ENCODE peak calls at places on chromosome 6, in eight cellular contexts. D, G, Q, I, N, L, M and H are unnamed samples.

GRCh38 chr6:53896237-53896636 is 101.4 kb downstream of the LRRC1 start:
- DNase-seq in D (no peak), G (no peak), Q (no peak), I (no peak), N (peak; percentile 18), L (peak; percentile 24), M (no peak), H (no peak)

GRCh38 chr6:116429111-116429510 is 32.1 kb upstream of the CALHM6 start:
- DNase-seq in D (no peak), G (no peak), Q (no peak), I (no peak), N (no peak), L (no peak), M (no peak), H (no peak)

GRCh38 chr6:33075568-33076405 is at the start of gene HLA-DPB1:
- DNase-seq in D (peak; percentile 84), G (peak; percentile 61), Q (peak; percentile 59), I (peak; percentile 52), N (peak; percentile 79), L (peak; percentile 50), M (peak; percentile 90), H (peak; percentile 40)

GRCh38 chr6:26327450-26328264 is 37.3 kb upstream of the BTN3A2 start:
- DNase-seq in D (no peak), G (peak; percentile 86), Q (peak; percentile 70), I (peak; percentile 89), N (peak; percentile 68), L (peak; percentile 83), M (peak; percentile 68), H (peak; percentile 83)

GRCh38 chr6:15511248-15512125 is 151.3 kb downstream of the DTNBP1 start:
- DNase-seq in D (no peak), G (no peak), Q (no peak), I (no peak), N (no peak), L (no peak), M (no peak), H (no peak)

GRCh38 chr6:391559-392440 is at the start of gene IRF4:
- DNase-seq in D (peak; percentile 88), G (no peak), Q (no peak), I (no peak), N (peak; percentile 28), L (peak; percentile 72), M (peak; percentile 84), H (peak; percentile 73)

GRCh38 chr6:30847421-30847970 is 36.8 kb upstream of the DDR1 start:
- DNase-seq in D (no peak), G (no peak), Q (no peak), I (no peak), N (no peak), L (peak; percentile 70), M (no peak), H (no peak)

GRCh38 chr6:26056583-26057350 is 30.5 kb upstream of the HFE start:
- DNase-seq in D (peak; percentile 32), G (peak; percentile 37), Q (peak; percentile 48), I (no peak), N (peak; percentile 48), L (peak; percentile 44), M (peak; percentile 73), H (peak; percentile 56)

GRCh38 chr6:7262746-7263335 is 50.2 kb downstream of the SSR1 start:
- DNase-seq in D (no peak), G (no peak), Q (no peak), I (no peak), N (no peak), L (no peak), M (no peak), H (no peak)

GRCh38 chr6:16749516-16750485 is 11.5 kb downstream of the ATXN1 start:
- DNase-seq in D (no peak), G (no peak), Q (peak; percentile 81), I (no peak), N (no peak), L (no peak), M (no peak), H (no peak)

GRCh38 chr6:16754274-16754673 is 7.0 kb downstream of the ATXN1 start:
- DNase-seq in D (no peak), G (no peak), Q (no peak), I (no peak), N (no peak), L (no peak), M (no peak), H (no peak)

GRCh38 chr6:16752206-16752867 is 8.9 kb downstream of the ATXN1 start:
- DNase-seq in D (no peak), G (peak; percentile 63), Q (peak; percentile 94), I (no peak), N (peak; percentile 98), L (no peak), M (no peak), H (no peak)

GRCh38 chr6:16750566-16750965 is 10.7 kb downstream of the ATXN1 start:
- DNase-seq in D (no peak), G (no peak), Q (no peak), I (no peak), N (no peak), L (no peak), M (no peak), H (no peak)

DNA sequence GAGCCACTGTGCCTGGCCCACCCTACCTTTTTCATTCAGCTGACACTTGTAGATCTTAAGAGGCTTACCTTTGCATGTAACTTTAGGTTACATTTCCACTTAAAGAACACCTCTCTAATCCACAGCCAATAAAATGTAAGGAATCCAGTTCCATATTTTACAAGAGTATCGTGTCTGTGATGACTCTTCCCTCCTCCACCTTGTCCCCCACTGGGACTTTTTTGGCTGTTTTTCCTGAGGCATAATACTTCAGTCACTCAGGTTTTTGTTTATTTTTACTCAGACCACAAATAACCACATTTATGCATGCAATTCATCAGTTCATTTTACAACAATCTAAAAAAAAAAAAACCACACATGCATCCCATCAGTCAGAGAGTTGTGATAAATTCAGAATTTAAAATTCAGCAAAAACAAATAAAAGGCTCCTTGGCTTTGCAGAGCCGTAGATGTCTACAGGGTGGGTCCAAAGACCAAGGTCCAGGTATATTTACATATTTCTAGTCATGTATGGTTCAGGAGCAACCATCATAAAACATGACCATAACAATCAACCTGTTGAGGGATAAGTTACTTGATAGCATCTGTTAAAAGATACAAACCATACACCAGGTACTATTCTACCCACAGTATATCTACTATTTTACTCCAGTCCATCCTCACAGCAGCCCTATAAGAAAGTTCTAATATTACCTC is 9.9 kb downstream of the ATXN1 start:
- DNase-seq in D (no peak), G (no peak), Q (peak; percentile 97), I (no peak), N (peak; percentile 62), L (no peak), M (no peak), H (no peak)
- H3K4me1 ChIP-seq in D (no peaks in the 10 kb centered on the region), G (peaks cover 54% of the 10 kb centered on the region), Q (peaks cover 88% of the 10 kb centered on the region), I (peaks cover 22% of the 10 kb centered on the region), N (peaks cover 57% of the 10 kb centered on the region), L (no peaks in the 10 kb centered on the region), M (no peaks in the 10 kb centered on the region), H (no peaks in the 10 kb centered on the region)

GRCh38 chr6:169891846-169892245 is 140.4 kb downstream of the ERMARD start:
- DNase-seq in D (no peak), G (no peak), Q (no peak), I (no peak), N (no peak), L (no peak), M (no peak), H (no peak)
- H3K27ac ChIP-seq in D (no peak overlapping the region), G (no peak overlapping the region), Q (no peak overlapping the region), I (no peak overlapping the region), N (no peak overlapping the region), L (no peak overlapping the region), M (no peak overlapping the region), H (no peak overlapping the region)

DNA sequence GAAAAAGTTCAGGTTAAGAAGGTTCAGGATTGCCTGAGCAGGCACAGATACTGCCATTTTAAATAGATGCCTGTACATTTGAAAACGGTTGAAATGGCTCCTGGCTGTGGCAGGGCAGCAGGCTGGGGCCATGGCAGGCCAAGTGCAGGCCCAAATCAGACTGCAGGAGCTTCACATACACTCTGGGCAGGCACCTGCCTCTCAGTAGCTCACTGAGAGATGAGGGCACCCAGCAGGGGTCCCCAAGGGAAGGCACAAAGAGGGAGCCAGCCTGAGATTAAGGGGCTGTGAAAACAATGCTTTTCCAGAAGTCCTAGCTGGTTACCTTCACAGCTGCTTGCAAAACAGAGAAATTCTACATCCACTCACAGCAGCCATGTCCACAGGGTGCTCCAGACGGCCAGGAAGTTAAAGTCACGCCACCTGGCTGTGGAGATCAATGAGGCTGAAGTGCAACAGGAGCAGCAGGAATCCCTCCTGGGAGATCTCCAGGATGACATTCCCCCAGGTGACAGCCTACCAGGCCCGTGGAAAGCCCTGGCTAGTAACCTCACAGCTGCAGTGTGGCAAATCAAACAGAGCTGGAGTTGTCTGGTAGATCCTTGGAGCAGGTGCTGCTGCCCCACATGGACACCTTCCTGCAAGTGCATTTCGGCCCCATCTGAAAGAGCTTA is 6.2 kb upstream of the RAET1E start:
- DNase-seq in D (no peak), G (no peak), Q (no peak), I (no peak), N (no peak), L (no peak), M (no peak), H (peak; percentile 23)
- TF ChIP-seq EZH2phosphoT487 in D (no peak), G (no peak), Q (no peak), I (no peak), N (no peak), L (no peak), M (no peak), H (no peak)

GRCh38 chr6:28923318-28924102 is at the start of gene TRIM27:
- DNase-seq in D (peak; percentile 90), G (peak; percentile 96), Q (peak; percentile 95), I (peak; percentile 57), N (peak; percentile 95), L (peak; percentile 96), M (peak; percentile 91), H (peak; percentile 96)

GRCh38 chr6:28920281-28920680 is 3.5 kb downstream of the TRIM27 start:
- DNase-seq in D (no peak), G (no peak), Q (no peak), I (no peak), N (no peak), L (no peak), M (no peak), H (no peak)

GRCh38 chr6:28922841-28923317 is 906 bp downstream of the TRIM27 start:
- DNase-seq in D (peak; percentile 36), G (peak; percentile 59), Q (peak; percentile 39), I (no peak), N (peak; percentile 70), L (peak; percentile 63), M (peak; percentile 74), H (peak; percentile 59)

GRCh38 chr6:28927856-28928255 is 4.1 kb upstream of the TRIM27 start:
- DNase-seq in D (no peak), G (peak; percentile 26), Q (no peak), I (no peak), N (no peak), L (no peak), M (no peak), H (no peak)

DNA sequence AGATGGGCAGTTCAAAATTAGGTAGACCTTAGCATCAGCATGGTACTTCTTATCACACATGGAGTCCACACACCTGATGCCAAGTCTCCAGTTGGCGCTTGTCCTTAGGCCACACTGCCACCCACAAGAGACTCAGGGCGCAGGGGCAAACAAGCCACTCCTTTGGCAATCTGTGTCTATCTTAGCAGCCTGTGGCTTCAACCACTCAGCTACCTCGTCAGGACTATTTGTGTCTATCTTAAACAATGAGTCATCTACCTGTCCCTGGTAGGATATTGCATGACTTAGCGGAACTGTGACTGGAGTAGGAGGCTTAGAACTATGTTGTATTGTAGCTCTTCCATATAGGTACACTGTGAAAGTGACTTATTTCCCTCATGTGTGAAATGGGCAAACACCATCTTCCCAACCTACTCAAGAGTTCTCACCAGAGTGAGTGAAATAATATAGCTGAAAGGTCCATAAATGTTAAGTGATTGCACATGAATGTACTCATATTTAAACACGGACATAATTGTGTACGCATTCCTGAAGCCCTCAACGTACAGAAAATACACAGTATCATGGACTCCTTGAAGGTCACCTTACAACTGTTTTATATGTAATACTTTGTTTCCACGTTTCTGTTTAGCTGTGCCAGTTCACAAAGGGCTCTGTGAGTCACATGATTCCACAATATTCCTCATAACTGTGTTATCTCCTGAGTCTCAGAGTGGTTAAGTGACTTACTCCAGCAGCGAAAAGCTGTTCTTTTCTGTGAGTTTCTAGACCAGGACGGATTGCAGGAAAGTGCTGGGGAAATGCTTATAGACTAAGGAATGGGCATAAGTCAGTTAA is 1.6 kb downstream of the TRIM27 start:
- DNase-seq in D (peak; percentile 30), G (peak; percentile 67), Q (peak; percentile 92), I (peak; percentile 62), N (peak; percentile 73), L (no peak), M (no peak), H (no peak)
- H3K4me1 ChIP-seq in D (peaks cover 18% of the 10 kb centered on the region), G (peaks cover 8% of the 10 kb centered on the region), Q (peaks cover 23% of the 10 kb centered on the region), I (peaks cover 14% of the 10 kb centered on the region), N (peaks cover 9% of the 10 kb centered on the region), L (peaks cover 22% of the 10 kb centered on the region), M (peaks cover 26% of the 10 kb centered on the region), H (peaks cover 21% of the 10 kb centered on the region)